ENCODE peak calls at places on chromosomes 11 and 22, in six cellular contexts. M is CD4-positive, alpha-beta memory T cell; J is glutamatergic neuron; O is uterus; C is nephron progenitor cell; H is nucleus accumbens. K is an unnamed sample.

GRCh38 chr11:59053387-59053786 is 32.7 kb upstream of the GLYATL1B start:
- DNase-seq in M (peak), J (peak), O (peak), C (peak), H (peak), K (peak)

GRCh38 chr22:47354668-47355387 is 592.4 kb downstream of the TBC1D22A start:
- DNase-seq in M (no peak), J (no peak), O (no peak), C (no peak), H (no peak), K (no peak)

GRCh38 chr11:6201486-6201885 is 2.5 kb downstream of the OR52W1 start:
- DNase-seq in M (no peak), J (no peak), O (no peak), C (no peak), H (no peak), K (no peak)

GRCh38 chr11:126345759-126346585 is 9.5 kb upstream of the ST3GAL4 start:
- DNase-seq in M (no peak), J (no peak), O (peak), C (no peak), H (no peak), K (no peak)

GRCh38 chr11:122851366-122852011 is 13.2 kb downstream of the CRTAM start:
- DNase-seq in M (peak), J (no peak), O (no peak), C (no peak), H (no peak), K (no peak)

GRCh38 chr11:80502511-80502910 is 1061.7 kb upstream of the TENM4 start:
- DNase-seq in M (no peak), J (no peak), O (no peak), C (no peak), H (no peak), K (no peak)

GRCh38 chr11:57476883-57477506 is 16.7 kb downstream of the RTN4RL2 start:
- DNase-seq in M (peak), J (peak), O (no peak), C (peak), H (no peak), K (no peak)

GRCh38 chr11:128790200-128790599 is 76.9 kb downstream of the KCNJ1 start:
- DNase-seq in M (no peak), J (peak), O (no peak), C (peak), H (peak), K (peak)

GRCh38 chr22:26642465-26643367 is 14.7 kb upstream of the MIAT start:
- DNase-seq in M (peak), J (no peak), O (no peak), C (no peak), H (no peak), K (no peak)

GRCh38 chr11:134949121-134949591 is 537.1 kb upstream of the B3GAT1 start:
- DNase-seq in M (no peak), J (no peak), O (no peak), C (no peak), H (no peak), K (peak)

GRCh38 chr11:67318239-67318555 is 14.9 kb downstream of the SSH3 start:
- DNase-seq in M (no peak), J (no peak), O (no peak), C (no peak), H (no peak), K (no peak)

GRCh38 chr11:62715150-62716130 is 8.0 kb downstream of the GNG3 start:
- DNase-seq in M (no peak), J (no peak), O (no peak), C (no peak), H (no peak), K (no peak)

GRCh38 chr22:30004689-30005088 is 75.6 kb upstream of the HORMAD2 start:
- DNase-seq in M (no peak), J (no peak), O (no peak), C (no peak), H (no peak), K (no peak)

GRCh38 chr22:18088825-18089568 is 11.2 kb downstream of the PEX26 start:
- DNase-seq in M (peak), J (no peak), O (no peak), C (no peak), H (no peak), K (no peak)

GRCh38 chr22:26429458-26430238 is 588 bp downstream of the ASPHD2 start:
- DNase-seq in M (no peak), J (no peak), O (no peak), C (peak), H (no peak), K (no peak)

K was measured in stromal cell of bone marrow.